ENCODE peak calls at places on chromosomes 16 and 17, in seven cellular contexts. One of them, this sample, is unnamed.

GRCh38 chr16:54657058-54657708 is 273.5 kb upstream of the IRX5 start:
- DNase-seq in esophagus squamous epithelium: no peak
- DNase-seq in hypothalamus: no peak
- DNase-seq in NAMALWA: peak
- DNase-seq in stimulated activated naive B cell treated with anti-CD40 and anti-IgM and Interleukin-4, amounts not matched to agents 10 μg/mL and 1 μg/mL and 100 μg/mL, for 72 hours: no peak
- DNase-seq in AG09309: no peak
- DNase-seq in dermis microvascular lymphatic vessel endothelial cell: no peak
- DNase-seq in this sample: no peak

GRCh38 chr16:48961546-48961945 is 320.1 kb downstream of the CBLN1 start:
- DNase-seq in AG09309: no peak
- DNase-seq in stimulated activated naive B cell treated with anti-CD40 and anti-IgM and Interleukin-4, amounts not matched to agents 10 μg/mL and 1 μg/mL and 100 μg/mL, for 72 hours: no peak
- DNase-seq in NAMALWA: no peak
- DNase-seq in dermis microvascular lymphatic vessel endothelial cell: no peak
- DNase-seq in esophagus squamous epithelium: no peak
- DNase-seq in hypothalamus: no peak
- DNase-seq in this sample: no peak

GRCh38 chr16:85639529-85640253 is 26.6 kb downstream of the GSE1 start:
- DNase-seq in NAMALWA: no peak
- DNase-seq in AG09309: no peak
- DNase-seq in hypothalamus: peak
- DNase-seq in dermis microvascular lymphatic vessel endothelial cell: no peak
- DNase-seq in stimulated activated naive B cell treated with anti-CD40 and anti-IgM and Interleukin-4, amounts not matched to agents 10 μg/mL and 1 μg/mL and 100 μg/mL, for 72 hours: no peak
- DNase-seq in esophagus squamous epithelium: no peak
- DNase-seq in this sample: no peak

GRCh38 chr17:10105513-10106001 is 92.8 kb downstream of the GAS7 start:
- DNase-seq in dermis microvascular lymphatic vessel endothelial cell: no peak
- DNase-seq in AG09309: no peak
- DNase-seq in NAMALWA: no peak
- DNase-seq in esophagus squamous epithelium: no peak
- DNase-seq in stimulated activated naive B cell treated with anti-CD40 and anti-IgM and Interleukin-4, amounts not matched to agents 10 μg/mL and 1 μg/mL and 100 μg/mL, for 72 hours: no peak
- DNase-seq in hypothalamus: no peak
- DNase-seq in this sample: no peak

GRCh38 chr16:2528161-2529060 is 2.8 kb downstream of the CEMP1 start:
- DNase-seq in stimulated activated naive B cell treated with anti-CD40 and anti-IgM and Interleukin-4, amounts not matched to agents 10 μg/mL and 1 μg/mL and 100 μg/mL, for 72 hours: no peak
- DNase-seq in NAMALWA: no peak
- DNase-seq in esophagus squamous epithelium: no peak
- DNase-seq in dermis microvascular lymphatic vessel endothelial cell: no peak
- DNase-seq in AG09309: no peak
- DNase-seq in hypothalamus: no peak
- DNase-seq in this sample: no peak

GRCh38 chr16:84040206-84040822 is 2.3 kb downstream of the SLC38A8 start:
- DNase-seq in hypothalamus: no peak
- DNase-seq in stimulated activated naive B cell treated with anti-CD40 and anti-IgM and Interleukin-4, amounts not matched to agents 10 μg/mL and 1 μg/mL and 100 μg/mL, for 72 hours: no peak
- DNase-seq in AG09309: no peak
- DNase-seq in dermis microvascular lymphatic vessel endothelial cell: no peak
- DNase-seq in esophagus squamous epithelium: no peak
- DNase-seq in NAMALWA: no peak
- DNase-seq in this sample: no peak

GRCh38 chr17:82805823-82806222 is 34.0 kb downstream of the ZNF750 start:
- DNase-seq in stimulated activated naive B cell treated with anti-CD40 and anti-IgM and Interleukin-4, amounts not matched to agents 10 μg/mL and 1 μg/mL and 100 μg/mL, for 72 hours: no peak
- DNase-seq in AG09309: no peak
- DNase-seq in hypothalamus: no peak
- DNase-seq in dermis microvascular lymphatic vessel endothelial cell: no peak
- DNase-seq in esophagus squamous epithelium: no peak
- DNase-seq in NAMALWA: no peak
- DNase-seq in this sample: no peak

GRCh38 chr16:73058221-73058615 is 10.3 kb upstream of the ZFHX3 start:
- DNase-seq in dermis microvascular lymphatic vessel endothelial cell: peak
- DNase-seq in stimulated activated naive B cell treated with anti-CD40 and anti-IgM and Interleukin-4, amounts not matched to agents 10 μg/mL and 1 μg/mL and 100 μg/mL, for 72 hours: peak
- DNase-seq in esophagus squamous epithelium: no peak
- DNase-seq in hypothalamus: no peak
- DNase-seq in AG09309: no peak
- DNase-seq in NAMALWA: peak
- DNase-seq in this sample: no peak

GRCh38 chr16:56369202-56369601 is 56.1 kb downstream of the AMFR start:
- DNase-seq in hypothalamus: no peak
- DNase-seq in esophagus squamous epithelium: no peak
- DNase-seq in NAMALWA: no peak
- DNase-seq in stimulated activated naive B cell treated with anti-CD40 and anti-IgM and Interleukin-4, amounts not matched to agents 10 μg/mL and 1 μg/mL and 100 μg/mL, for 72 hours: no peak
- DNase-seq in AG09309: no peak
- DNase-seq in dermis microvascular lymphatic vessel endothelial cell: no peak
- DNase-seq in this sample: no peak

GRCh38 chr17:83019376-83019775 is 60.0 kb upstream of the METRNL start:
- DNase-seq in dermis microvascular lymphatic vessel endothelial cell: no peak
- DNase-seq in esophagus squamous epithelium: no peak
- DNase-seq in AG09309: no peak
- DNase-seq in hypothalamus: no peak
- DNase-seq in NAMALWA: no peak
- DNase-seq in stimulated activated naive B cell treated with anti-CD40 and anti-IgM and Interleukin-4, amounts not matched to agents 10 μg/mL and 1 μg/mL and 100 μg/mL, for 72 hours: no peak
- DNase-seq in this sample: no peak

GRCh38 chr17:48056246-48056745 is 8.1 kb downstream of the NFE2L1 start:
- DNase-seq in stimulated activated naive B cell treated with anti-CD40 and anti-IgM and Interleukin-4, amounts not matched to agents 10 μg/mL and 1 μg/mL and 100 μg/mL, for 72 hours: no peak
- DNase-seq in NAMALWA: no peak
- DNase-seq in AG09309: no peak
- DNase-seq in esophagus squamous epithelium: no peak
- DNase-seq in dermis microvascular lymphatic vessel endothelial cell: no peak
- DNase-seq in hypothalamus: no peak
- DNase-seq in this sample: no peak

GRCh38 chr16:19524356-19524865 is 669 bp downstream of the CCP110 start:
- DNase-seq in AG09309: no peak
- DNase-seq in dermis microvascular lymphatic vessel endothelial cell: no peak
- DNase-seq in hypothalamus: peak
- DNase-seq in esophagus squamous epithelium: no peak
- DNase-seq in stimulated activated naive B cell treated with anti-CD40 and anti-IgM and Interleukin-4, amounts not matched to agents 10 μg/mL and 1 μg/mL and 100 μg/mL, for 72 hours: no peak
- DNase-seq in NAMALWA: peak
- DNase-seq in this sample: no peak

GRCh38 chr16:58970775-58971174 is 236.7 kb upstream of the GOT2 start:
- DNase-seq in NAMALWA: no peak
- DNase-seq in AG09309: no peak
- DNase-seq in stimulated activated naive B cell treated with anti-CD40 and anti-IgM and Interleukin-4, amounts not matched to agents 10 μg/mL and 1 μg/mL and 100 μg/mL, for 72 hours: no peak
- DNase-seq in esophagus squamous epithelium: no peak
- DNase-seq in dermis microvascular lymphatic vessel endothelial cell: no peak
- DNase-seq in hypothalamus: no peak
- DNase-seq in this sample: no peak

GRCh38 chr17:76382803-76383644 is 1.4 kb upstream of the SPHK1 start:
- DNase-seq in NAMALWA: no peak
- DNase-seq in stimulated activated naive B cell treated with anti-CD40 and anti-IgM and Interleukin-4, amounts not matched to agents 10 μg/mL and 1 μg/mL and 100 μg/mL, for 72 hours: peak
- DNase-seq in dermis microvascular lymphatic vessel endothelial cell: peak
- DNase-seq in esophagus squamous epithelium: no peak
- DNase-seq in AG09309: no peak
- DNase-seq in hypothalamus: no peak
- DNase-seq in this sample: peak

GRCh38 chr17:62091804-62092203 is 26.7 kb upstream of the MED13 start:
- DNase-seq in hypothalamus: no peak
- DNase-seq in NAMALWA: no peak
- DNase-seq in AG09309: no peak
- DNase-seq in stimulated activated naive B cell treated with anti-CD40 and anti-IgM and Interleukin-4, amounts not matched to agents 10 μg/mL and 1 μg/mL and 100 μg/mL, for 72 hours: peak
- DNase-seq in dermis microvascular lymphatic vessel endothelial cell: no peak
- DNase-seq in esophagus squamous epithelium: no peak
- DNase-seq in this sample: no peak

GRCh38 chr17:12623220-12623848 is 42.4 kb upstream of the MYOCD start:
- DNase-seq in dermis microvascular lymphatic vessel endothelial cell: no peak
- DNase-seq in stimulated activated naive B cell treated with anti-CD40 and anti-IgM and Interleukin-4, amounts not matched to agents 10 μg/mL and 1 μg/mL and 100 μg/mL, for 72 hours: no peak
- DNase-seq in hypothalamus: no peak
- DNase-seq in esophagus squamous epithelium: no peak
- DNase-seq in NAMALWA: no peak
- DNase-seq in AG09309: no peak
- DNase-seq in this sample: no peak

GRCh38 chr16:25051446-25052160 is 36.4 kb upstream of the ARHGAP17 start:
- DNase-seq in hypothalamus: peak
- DNase-seq in stimulated activated naive B cell treated with anti-CD40 and anti-IgM and Interleukin-4, amounts not matched to agents 10 μg/mL and 1 μg/mL and 100 μg/mL, for 72 hours: no peak
- DNase-seq in AG09309: no peak
- DNase-seq in NAMALWA: no peak
- DNase-seq in esophagus squamous epithelium: no peak
- DNase-seq in dermis microvascular lymphatic vessel endothelial cell: peak
- DNase-seq in this sample: no peak

GRCh38 chr17:80063815-80064585 is 27.6 kb downstream of the CCDC40 start:
- DNase-seq in dermis microvascular lymphatic vessel endothelial cell: peak
- DNase-seq in stimulated activated naive B cell treated with anti-CD40 and anti-IgM and Interleukin-4, amounts not matched to agents 10 μg/mL and 1 μg/mL and 100 μg/mL, for 72 hours: no peak
- DNase-seq in hypothalamus: peak
- DNase-seq in AG09309: no peak
- DNase-seq in NAMALWA: no peak
- DNase-seq in esophagus squamous epithelium: no peak
- DNase-seq in this sample: peak

GRCh38 chr16:70163596-70163995 is 10.0 kb upstream of the CLEC18C start:
- DNase-seq in hypothalamus: no peak
- DNase-seq in AG09309: no peak
- DNase-seq in stimulated activated naive B cell treated with anti-CD40 and anti-IgM and Interleukin-4, amounts not matched to agents 10 μg/mL and 1 μg/mL and 100 μg/mL, for 72 hours: no peak
- DNase-seq in dermis microvascular lymphatic vessel endothelial cell: no peak
- DNase-seq in NAMALWA: no peak
- DNase-seq in esophagus squamous epithelium: no peak
- DNase-seq in this sample: no peak

GRCh38 chr16:11597737-11598136 is 11.0 kb upstream of the LITAF start:
- DNase-seq in hypothalamus: no peak
- DNase-seq in stimulated activated naive B cell treated with anti-CD40 and anti-IgM and Interleukin-4, amounts not matched to agents 10 μg/mL and 1 μg/mL and 100 μg/mL, for 72 hours: no peak
- DNase-seq in dermis microvascular lymphatic vessel endothelial cell: no peak
- DNase-seq in AG09309: no peak
- DNase-seq in esophagus squamous epithelium: no peak
- DNase-seq in NAMALWA: no peak
- DNase-seq in this sample: no peak

GRCh38 chr16:7227193-7227825 is 105.3 kb upstream of the RBFOX1 start:
- DNase-seq in AG09309: no peak
- DNase-seq in hypothalamus: no peak
- DNase-seq in esophagus squamous epithelium: no peak
- DNase-seq in dermis microvascular lymphatic vessel endothelial cell: no peak
- DNase-seq in stimulated activated naive B cell treated with anti-CD40 and anti-IgM and Interleukin-4, amounts not matched to agents 10 μg/mL and 1 μg/mL and 100 μg/mL, for 72 hours: no peak
- DNase-seq in NAMALWA: no peak
- DNase-seq in this sample: no peak

GRCh38 chr17:62075308-62075815 is 10.3 kb upstream of the MED13 start:
- DNase-seq in dermis microvascular lymphatic vessel endothelial cell: no peak
- DNase-seq in NAMALWA: no peak
- DNase-seq in AG09309: no peak
- DNase-seq in hypothalamus: no peak
- DNase-seq in stimulated activated naive B cell treated with anti-CD40 and anti-IgM and Interleukin-4, amounts not matched to agents 10 μg/mL and 1 μg/mL and 100 μg/mL, for 72 hours: no peak
- DNase-seq in esophagus squamous epithelium: no peak
- DNase-seq in this sample: no peak

GRCh38 chr17:15392326-15392739 is 50.9 kb upstream of the TEKT3 start:
- DNase-seq in stimulated activated naive B cell treated with anti-CD40 and anti-IgM and Interleukin-4, amounts not matched to agents 10 μg/mL and 1 μg/mL and 100 μg/mL, for 72 hours: no peak
- DNase-seq in AG09309: peak
- DNase-seq in esophagus squamous epithelium: no peak
- DNase-seq in hypothalamus: no peak
- DNase-seq in dermis microvascular lymphatic vessel endothelial cell: peak
- DNase-seq in NAMALWA: no peak
- DNase-seq in this sample: no peak

GRCh38 chr16:75534560-75535205 is 1.2 kb downstream of the CHST5 start:
- DNase-seq in hypothalamus: no peak
- DNase-seq in dermis microvascular lymphatic vessel endothelial cell: no peak
- DNase-seq in NAMALWA: no peak
- DNase-seq in AG09309: no peak
- DNase-seq in stimulated activated naive B cell treated with anti-CD40 and anti-IgM and Interleukin-4, amounts not matched to agents 10 μg/mL and 1 μg/mL and 100 μg/mL, for 72 hours: no peak
- DNase-seq in esophagus squamous epithelium: no peak
- DNase-seq in this sample: no peak

GRCh38 chr17:73401911-73402310 is 90.1 kb upstream of the CDC42EP4 start:
- DNase-seq in hypothalamus: peak
- DNase-seq in esophagus squamous epithelium: no peak
- DNase-seq in dermis microvascular lymphatic vessel endothelial cell: peak
- DNase-seq in stimulated activated naive B cell treated with anti-CD40 and anti-IgM and Interleukin-4, amounts not matched to agents 10 μg/mL and 1 μg/mL and 100 μg/mL, for 72 hours: no peak
- DNase-seq in AG09309: no peak
- DNase-seq in NAMALWA: no peak
- DNase-seq in this sample: peak

GRCh38 chr17:20991276-20992037 is 51.4 kb downstream of the USP22 start:
- DNase-seq in AG09309: no peak
- DNase-seq in stimulated activated naive B cell treated with anti-CD40 and anti-IgM and Interleukin-4, amounts not matched to agents 10 μg/mL and 1 μg/mL and 100 μg/mL, for 72 hours: no peak
- DNase-seq in esophagus squamous epithelium: no peak
- DNase-seq in dermis microvascular lymphatic vessel endothelial cell: no peak
- DNase-seq in hypothalamus: no peak
- DNase-seq in NAMALWA: no peak
- DNase-seq in this sample: no peak

GRCh38 chr16:14676633-14677032 is 17.5 kb downstream of the PLA2G10 start:
- DNase-seq in stimulated activated naive B cell treated with anti-CD40 and anti-IgM and Interleukin-4, amounts not matched to agents 10 μg/mL and 1 μg/mL and 100 μg/mL, for 72 hours: no peak
- DNase-seq in AG09309: no peak
- DNase-seq in dermis microvascular lymphatic vessel endothelial cell: no peak
- DNase-seq in NAMALWA: no peak
- DNase-seq in hypothalamus: no peak
- DNase-seq in esophagus squamous epithelium: no peak
- DNase-seq in this sample: no peak

GRCh38 chr17:40019140-40019991 is 4.1 kb downstream of the CSF3 start:
- DNase-seq in AG09309: no peak
- DNase-seq in stimulated activated naive B cell treated with anti-CD40 and anti-IgM and Interleukin-4, amounts not matched to agents 10 μg/mL and 1 μg/mL and 100 μg/mL, for 72 hours: no peak
- DNase-seq in dermis microvascular lymphatic vessel endothelial cell: peak
- DNase-seq in hypothalamus: no peak
- DNase-seq in NAMALWA: no peak
- DNase-seq in esophagus squamous epithelium: no peak
- DNase-seq in this sample: no peak

GRCh38 chr16:57256601-57257395 is 11.7 kb downstream of the ARL2BP start:
- DNase-seq in dermis microvascular lymphatic vessel endothelial cell: no peak
- DNase-seq in stimulated activated naive B cell treated with anti-CD40 and anti-IgM and Interleukin-4, amounts not matched to agents 10 μg/mL and 1 μg/mL and 100 μg/mL, for 72 hours: no peak
- DNase-seq in NAMALWA: no peak
- DNase-seq in esophagus squamous epithelium: no peak
- DNase-seq in AG09309: no peak
- DNase-seq in hypothalamus: no peak
- DNase-seq in this sample: no peak

GRCh38 chr16:67177743-67178699 is 5.7 kb downstream of the MATCAP1 start:
- DNase-seq in dermis microvascular lymphatic vessel endothelial cell: peak
- DNase-seq in AG09309: no peak
- DNase-seq in esophagus squamous epithelium: no peak
- DNase-seq in hypothalamus: peak
- DNase-seq in stimulated activated naive B cell treated with anti-CD40 and anti-IgM and Interleukin-4, amounts not matched to agents 10 μg/mL and 1 μg/mL and 100 μg/mL, for 72 hours: no peak
- DNase-seq in NAMALWA: no peak
- DNase-seq in this sample: peak

GRCh38 chr17:7988750-7989178 is 13.7 kb upstream of the GUCY2D start:
- DNase-seq in dermis microvascular lymphatic vessel endothelial cell: peak
- DNase-seq in hypothalamus: peak
- DNase-seq in AG09309: peak
- DNase-seq in esophagus squamous epithelium: no peak
- DNase-seq in NAMALWA: peak
- DNase-seq in stimulated activated naive B cell treated with anti-CD40 and anti-IgM and Interleukin-4, amounts not matched to agents 10 μg/mL and 1 μg/mL and 100 μg/mL, for 72 hours: peak
- DNase-seq in this sample: peak

GRCh38 chr17:28327031-28327607 is 8.1 kb downstream of the TMEM97 start:
- DNase-seq in esophagus squamous epithelium: no peak
- DNase-seq in hypothalamus: no peak
- DNase-seq in stimulated activated naive B cell treated with anti-CD40 and anti-IgM and Interleukin-4, amounts not matched to agents 10 μg/mL and 1 μg/mL and 100 μg/mL, for 72 hours: no peak
- DNase-seq in NAMALWA: no peak
- DNase-seq in AG09309: no peak
- DNase-seq in dermis microvascular lymphatic vessel endothelial cell: no peak
- DNase-seq in this sample: no peak

GRCh38 chr16:50368410-50369132 is at the start of gene BRD7:
- DNase-seq in stimulated activated naive B cell treated with anti-CD40 and anti-IgM and Interleukin-4, amounts not matched to agents 10 μg/mL and 1 μg/mL and 100 μg/mL, for 72 hours: peak
- DNase-seq in NAMALWA: peak
- DNase-seq in dermis microvascular lymphatic vessel endothelial cell: peak
- DNase-seq in hypothalamus: peak
- DNase-seq in esophagus squamous epithelium: no peak
- DNase-seq in AG09309: no peak
- DNase-seq in this sample: peak

GRCh38 chr17:68580236-68580903 is 20.8 kb downstream of the FAM20A start:
- DNase-seq in NAMALWA: no peak
- DNase-seq in hypothalamus: no peak
- DNase-seq in dermis microvascular lymphatic vessel endothelial cell: no peak
- DNase-seq in stimulated activated naive B cell treated with anti-CD40 and anti-IgM and Interleukin-4, amounts not matched to agents 10 μg/mL and 1 μg/mL and 100 μg/mL, for 72 hours: no peak
- DNase-seq in esophagus squamous epithelium: no peak
- DNase-seq in AG09309: peak
- DNase-seq in this sample: peak

GRCh38 chr16:86072328-86073102 is 173.6 kb downstream of the IRF8 start:
- DNase-seq in hypothalamus: peak
- DNase-seq in AG09309: peak
- DNase-seq in stimulated activated naive B cell treated with anti-CD40 and anti-IgM and Interleukin-4, amounts not matched to agents 10 μg/mL and 1 μg/mL and 100 μg/mL, for 72 hours: peak
- DNase-seq in dermis microvascular lymphatic vessel endothelial cell: peak
- DNase-seq in NAMALWA: peak
- DNase-seq in esophagus squamous epithelium: no peak
- DNase-seq in this sample: peak

GRCh38 chr17:62704381-62704971 is 77.0 kb downstream of the MRC2 start:
- DNase-seq in hypothalamus: peak
- DNase-seq in esophagus squamous epithelium: no peak
- DNase-seq in dermis microvascular lymphatic vessel endothelial cell: peak
- DNase-seq in NAMALWA: peak
- DNase-seq in stimulated activated naive B cell treated with anti-CD40 and anti-IgM and Interleukin-4, amounts not matched to agents 10 μg/mL and 1 μg/mL and 100 μg/mL, for 72 hours: no peak
- DNase-seq in AG09309: no peak
- DNase-seq in this sample: no peak

GRCh38 chr16:69761983-69762842 is at the start of gene WWP2:
- DNase-seq in AG09309: no peak
- DNase-seq in dermis microvascular lymphatic vessel endothelial cell: peak
- DNase-seq in NAMALWA: peak
- DNase-seq in hypothalamus: peak
- DNase-seq in esophagus squamous epithelium: no peak
- DNase-seq in stimulated activated naive B cell treated with anti-CD40 and anti-IgM and Interleukin-4, amounts not matched to agents 10 μg/mL and 1 μg/mL and 100 μg/mL, for 72 hours: peak
- DNase-seq in this sample: peak